ENCODE peak calls at places on chromosomes 4 and X, in six cellular contexts. R is GM23338, P is endothelial cell of umbilical vein, T is left ventricle myocardium inferior, S is small intestine, C is lung. U is an unnamed sample. For H3K36me3, the result is how much of the 10 kb centered on the place peaks cover.

GRCh38 chr4:173494013-173494970 is 35.7 kb downstream of the HAND2 start:
- DNase-seq in R (peak), P (peak), T (peak), S (peak), C (peak), U (peak)

GRCh38 chr4:144599621-144600020 is 46.3 kb upstream of the HHIP start:
- DNase-seq in R (no peak), P (peak), T (no peak), S (no peak), C (no peak), U (no peak)

GRCh38 chrX:135295238-135295943 is 13.9 kb upstream of the ETDC start:
- DNase-seq in R (peak), P (peak), T (peak), S (peak), C (peak), U (no peak)

GRCh38 chr4:165518658-165519057 is 139.8 kb downstream of the CPE start:
- DNase-seq in R (no peak), P (no peak), T (no peak), S (no peak), C (no peak), U (no peak)

GRCh38 chr4:15434086-15434485 is 6.3 kb downstream of the C1QTNF7 start:
- DNase-seq in R (no peak), P (no peak), T (no peak), S (no peak), C (no peak), U (no peak)

GRCh38 chrX:118795528-118795927 is 28.1 kb upstream of the ZCCHC12 start:
- DNase-seq in R (no peak), P (peak), T (no peak), S (no peak), C (no peak), U (no peak)

GRCh38 chr4:1859389-1859753 is 3.4 kb upstream of the LETM1 start:
- DNase-seq in R (no peak), P (no peak), T (no peak), S (no peak), C (no peak), U (no peak)

GRCh38 chr4:31291238-31291637 is 571.1 kb downstream of the PCDH7 start:
- DNase-seq in R (peak), P (no peak), T (no peak), S (no peak), C (no peak), U (no peak)

GRCh38 chr4:138305055-138305454 is 62.9 kb upstream of the SLC7A11 start:
- DNase-seq in R (no peak), P (no peak), T (no peak), S (no peak), C (no peak), U (no peak)

GRCh38 chr4:73875401-73875800 is 6.2 kb downstream of the CXCL1 start:
- DNase-seq in R (no peak), P (no peak), T (no peak), S (no peak), C (no peak), U (no peak)

GRCh38 chr4:187619319-187619718 is 376.3 kb upstream of the ZFP42 start:
- DNase-seq in R (no peak), P (no peak), T (no peak), S (no peak), C (no peak), U (no peak)

GRCh38 chr4:188145626-188146025 is 6.4 kb downstream of the TRIML1 start:
- DNase-seq in R (no peak), P (no peak), T (no peak), S (no peak), C (no peak), U (no peak)

GRCh38 chr4:147709999-147710398 is 21.9 kb upstream of the ARHGAP10 start:
- DNase-seq in R (no peak), P (no peak), T (no peak), S (no peak), C (no peak), U (no peak)

GRCh38 chrX:19514791-19515614 is at the start of gene MAP3K15:
- DNase-seq in R (peak), P (peak), T (peak), S (peak), C (peak), U (no peak)

GRCh38 chr4:147104768-147105167 is 159.1 kb upstream of the TTC29 start:
- DNase-seq in R (no peak), P (no peak), T (no peak), S (no peak), C (no peak), U (no peak)

GRCh38 chr4:108029731-108030130 is 40.0 kb downstream of the HADH start:
- DNase-seq in R (no peak), P (no peak), T (no peak), S (no peak), C (no peak), U (no peak)

GRCh38 chr4:76168688-76169087 is 20.5 kb upstream of the NUP54 start:
- DNase-seq in R (no peak), P (no peak), T (no peak), S (no peak), C (no peak), U (no peak)
- H3K36me3 ChIP-seq in R (under half), P (under half), T (half or more), S (under half), C (under half), U (under half)

DNA sequence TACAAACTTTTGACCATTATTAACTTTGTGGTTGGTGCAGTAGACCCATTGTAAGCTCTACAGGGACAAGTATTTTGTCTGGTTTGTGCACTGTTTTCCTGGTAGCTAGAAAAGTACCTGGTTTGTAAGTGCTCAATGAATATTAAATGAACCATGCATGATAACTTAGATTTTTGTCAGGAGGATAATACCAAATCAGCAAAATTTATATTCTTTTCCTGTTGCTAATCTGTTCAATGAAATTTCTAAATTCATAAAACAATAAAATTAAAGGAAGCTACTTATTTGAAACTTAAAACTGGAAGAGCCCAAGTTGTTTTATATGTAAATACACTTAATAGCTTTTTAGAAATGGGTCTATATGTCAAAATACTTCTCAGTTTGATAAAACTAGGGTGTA is 17.6 kb downstream of the HSPA4L start:
- DNase-seq in R (no peak), P (no peak), T (no peak), S (no peak), C (no peak), U (no peak)
- H3K36me3 ChIP-seq in R (under half), P (under half), T (under half), S (under half), C (under half), U (under half)

GRCh38 chrX:109310031-109310430 is 171.9 kb downstream of the GUCY2F start:
- DNase-seq in R (no peak), P (no peak), T (no peak), S (no peak), C (no peak), U (no peak)
- H3K36me3 ChIP-seq in R (under half), P (under half), T (under half), S (under half), C (under half), U (under half)

GRCh38 chr4:38803833-38804653 is 548 bp downstream of the TLR1 start:
- DNase-seq in R (no peak), P (no peak), T (no peak), S (peak), C (no peak), U (no peak)

GRCh38 chr4:38802561-38803355 is 1.8 kb downstream of the TLR1 start:
- DNase-seq in R (peak), P (no peak), T (no peak), S (no peak), C (no peak), U (no peak)

GRCh38 chr4:38804654-38805295 is at the start of gene TLR1:
- DNase-seq in R (peak), P (peak), T (no peak), S (peak), C (no peak), U (no peak)

GRCh38 chr4:38800956-38801450 is 3.6 kb downstream of the TLR1 start:
- DNase-seq in R (no peak), P (no peak), T (no peak), S (no peak), C (no peak), U (no peak)

GRCh38 chr4:38800366-38800765 is 4.2 kb downstream of the TLR1 start:
- DNase-seq in R (no peak), P (no peak), T (no peak), S (no peak), C (no peak), U (no peak)
- H3K36me3 ChIP-seq in R (under half), P (under half), T (under half), S (under half), C (under half), U (under half)

GRCh38 chr4:78876568-78877320 is 62.5 kb downstream of the PAQR3 start:
- DNase-seq in R (no peak), P (no peak), T (no peak), S (no peak), C (no peak), U (no peak)

GRCh38 chr4:78880874-78881492 is 58.3 kb downstream of the PAQR3 start:
- DNase-seq in R (no peak), P (peak), T (no peak), S (no peak), C (no peak), U (no peak)

GRCh38 chr4:78878031-78878430 is 61.2 kb downstream of the PAQR3 start:
- DNase-seq in R (no peak), P (no peak), T (no peak), S (no peak), C (no peak), U (no peak)
- H3K36me3 ChIP-seq in R (under half), P (under half), T (half or more), S (under half), C (under half), U (under half)

GRCh38 chrX:18294893-18295292 is 59.6 kb downstream of the SCML2 start:
- DNase-seq in R (peak), P (no peak), T (no peak), S (no peak), C (no peak), U (no peak)
- H3K36me3 ChIP-seq in R (under half), P (under half), T (under half), S (under half), C (under half), U (under half)

DNA sequence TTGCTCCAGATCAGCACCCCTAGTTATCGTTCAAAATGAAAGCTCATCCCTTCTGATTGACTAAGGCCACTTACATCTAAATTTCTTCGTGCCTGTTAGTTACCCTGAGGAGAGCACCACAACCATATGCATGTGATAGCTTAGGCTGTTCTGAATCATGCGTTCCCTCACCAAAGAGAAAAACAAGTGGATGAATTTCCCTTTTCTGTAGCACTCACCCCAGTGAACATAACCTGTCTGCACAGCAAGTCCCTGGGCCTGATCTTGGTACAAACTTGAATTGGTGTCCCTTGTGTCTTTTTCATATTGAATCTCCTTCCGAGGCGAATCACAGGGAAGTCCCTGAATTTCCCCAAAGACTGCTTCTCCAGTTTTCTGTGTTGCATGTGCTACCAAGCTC is 100.5 kb downstream of the KLHL8 start:
- DNase-seq in R (no peak), P (no peak), T (no peak), S (no peak), C (no peak), U (no peak)
- H3K36me3 ChIP-seq in R (under half), P (under half), T (half or more), S (under half), C (under half), U (under half)

GRCh38 chr4:118798658-118799057 is 37.3 kb downstream of the SEC24D start:
- DNase-seq in R (peak), P (no peak), T (no peak), S (no peak), C (no peak), U (no peak)

GRCh38 chr4:118799235-118799932 is 36.5 kb downstream of the SEC24D start:
- DNase-seq in R (no peak), P (no peak), T (no peak), S (no peak), C (no peak), U (no peak)

GRCh38 chr4:118803253-118803652 is 32.7 kb downstream of the SEC24D start:
- DNase-seq in R (peak), P (no peak), T (no peak), S (no peak), C (no peak), U (no peak)

GRCh38 chr4:118797558-118798142 is 38.3 kb downstream of the SEC24D start:
- DNase-seq in R (no peak), P (peak), T (no peak), S (no peak), C (no peak), U (no peak)

DNA sequence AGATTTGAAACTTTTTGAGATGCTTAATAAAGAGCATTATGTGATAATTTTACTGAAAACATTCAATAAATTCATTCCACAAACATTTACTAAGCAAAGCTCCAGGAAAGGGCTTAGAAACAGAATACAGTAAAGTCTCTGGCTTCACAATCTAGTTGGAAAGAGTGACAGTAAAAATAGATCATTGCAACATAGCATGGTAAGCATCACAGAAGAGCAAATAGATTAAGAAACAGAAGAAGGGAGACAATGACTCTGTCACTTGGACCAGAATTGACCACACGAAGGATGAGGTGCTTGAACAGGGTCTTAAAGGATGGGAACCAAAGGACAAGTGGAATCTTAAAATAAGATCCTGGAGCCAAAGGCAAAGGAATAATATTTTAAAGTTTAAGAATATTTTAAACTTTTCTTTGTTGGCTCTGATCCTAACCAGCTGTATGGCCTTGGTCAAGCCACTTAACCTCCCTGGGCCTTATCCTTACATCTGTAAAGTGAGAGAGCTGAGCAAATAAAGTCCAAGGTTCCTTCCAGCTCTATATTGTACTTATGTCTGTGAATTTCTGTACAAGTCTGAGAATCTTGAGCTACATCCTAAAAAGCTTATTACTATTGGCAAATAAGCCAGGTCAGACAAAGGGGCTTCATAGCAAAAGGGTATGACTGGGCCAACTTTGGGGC is 33.9 kb downstream of the SEC24D start:
- DNase-seq in R (no peak), P (no peak), T (no peak), S (peak), C (no peak), U (no peak)
- H3K36me3 ChIP-seq in R (under half), P (under half), T (half or more), S (under half), C (under half), U (under half)

GRCh38 chrX:71563921-71564320 is 14.3 kb upstream of the GCNA start:
- DNase-seq in R (no peak), P (no peak), T (no peak), S (no peak), C (no peak), U (no peak)

GRCh38 chrX:71565634-71566033 is 12.6 kb upstream of the GCNA start:
- DNase-seq in R (no peak), P (peak), T (no peak), S (no peak), C (no peak), U (no peak)
- H3K36me3 ChIP-seq in R (half or more), P (under half), T (half or more), S (under half), C (under half), U (under half)

GRCh38 chr4:102794999-102795398 is 32.4 kb downstream of the UBE2D3 start:
- DNase-seq in R (no peak), P (no peak), T (no peak), S (no peak), C (no peak), U (no peak)
- H3K36me3 ChIP-seq in R (under half), P (under half), T (half or more), S (under half), C (under half), U (under half)